ENCODE peak calls at places on chromosomes 7 and 10, in nine cellular contexts. Z is tibial nerve, W is transverse colon, A is GM23338, X is left lung, J is PC-3, C is IMR-90, B is endothelial cell of umbilical vein, V is upper lobe of right lung. M is an unnamed sample.

GRCh38 chr7:9407816-9408215 is 974.4 kb downstream of the NXPH1 start:
- DNase-seq in A (no peak), W (no peak), Z (no peak), B (no peak), J (peak; percentile 45), V (no peak), X (no peak), C (no peak), M (no peak)

GRCh38 chr10:44989621-44990301 is 11.0 kb upstream of the ZNF22 start:
- DNase-seq in A (peak; percentile 25), V (no peak), Z (peak; percentile 9), B (no peak), W (no peak), C (no peak), X (no peak), J (no peak), M (no peak)

GRCh38 chr10:20890491-20891337 is 6.4 kb downstream of the NEBL start:
- DNase-seq in C (no peak), V (no peak), B (no peak), J (peak; percentile 45), X (no peak), W (no peak), Z (no peak), A (peak; percentile 12), M (peak; percentile 54)

GRCh38 chr7:35508623-35509400 is 186.1 kb downstream of the HERPUD2 start:
- DNase-seq in W (no peak), A (no peak), B (no peak), V (no peak), C (no peak), Z (no peak), J (peak; percentile 7), X (no peak), M (no peak)

GRCh38 chr10:126459878-126460481 is 71.7 kb upstream of the ADAM12 start:
- DNase-seq in Z (no peak), A (no peak), X (no peak), J (peak; percentile 94), W (no peak), C (peak; percentile 92), V (no peak), B (no peak), M (peak; percentile 84)

GRCh38 chr7:106039486-106040060 is 72.5 kb downstream of the SYPL1 start:
- DNase-seq in B (no peak), Z (no peak), V (no peak), X (no peak), C (peak; percentile 92), W (peak; percentile 26), J (no peak), A (peak; percentile 74), M (no peak)

GRCh38 chr10:48594799-48595198 is 10.1 kb downstream of the ARHGAP22 start:
- DNase-seq in Z (no peak), V (no peak), B (no peak), C (no peak), J (no peak), X (no peak), W (no peak), A (no peak), M (no peak)

GRCh38 chr7:98110249-98111022 is 3.8 kb downstream of the LMTK2 start:
- DNase-seq in J (no peak), V (no peak), Z (no peak), B (peak; percentile 85), X (no peak), C (peak; percentile 9), A (peak; percentile 53), W (peak; percentile 51), M (no peak)

GRCh38 chr7:28378574-28379149 is 33.7 kb upstream of the CREB5 start:
- DNase-seq in V (no peak), W (no peak), X (no peak), C (peak; percentile 34), A (no peak), J (peak; percentile 84), B (no peak), Z (no peak), M (peak; percentile 44)

GRCh38 chr7:70726951-70727378 is 405.0 kb upstream of the GALNT17 start:
- DNase-seq in V (no peak), A (no peak), B (no peak), Z (no peak), X (no peak), C (no peak), W (no peak), J (no peak), M (no peak)

GRCh38 chr10:119413738-119414611 is 128.5 kb downstream of the RGS10 start:
- DNase-seq in C (peak; percentile 99), J (no peak), Z (peak; percentile 33), X (no peak), A (no peak), V (peak; percentile 69), W (peak; percentile 44), B (no peak), M (no peak)

GRCh38 chr10:119416855-119417254 is 125.7 kb downstream of the RGS10 start:
- DNase-seq in B (peak; percentile 52), W (peak; percentile 71), Z (peak; percentile 59), J (peak; percentile 58), V (peak; percentile 77), X (peak; percentile 88), C (peak; percentile 60), A (peak; percentile 88), M (peak; percentile 41)

GRCh38 chr10:119415536-119416527 is 126.7 kb downstream of the RGS10 start:
- DNase-seq in A (no peak), X (peak; percentile 50), Z (no peak), B (no peak), J (no peak), C (no peak), W (no peak), V (peak; percentile 48), M (no peak)

GRCh38 chr10:119412831-119413737 is 129.4 kb downstream of the RGS10 start:
- DNase-seq in X (no peak), W (no peak), C (peak; percentile 72), V (peak; percentile 71), B (no peak), J (no peak), A (peak; percentile 74), Z (no peak), M (no peak)

DNA sequence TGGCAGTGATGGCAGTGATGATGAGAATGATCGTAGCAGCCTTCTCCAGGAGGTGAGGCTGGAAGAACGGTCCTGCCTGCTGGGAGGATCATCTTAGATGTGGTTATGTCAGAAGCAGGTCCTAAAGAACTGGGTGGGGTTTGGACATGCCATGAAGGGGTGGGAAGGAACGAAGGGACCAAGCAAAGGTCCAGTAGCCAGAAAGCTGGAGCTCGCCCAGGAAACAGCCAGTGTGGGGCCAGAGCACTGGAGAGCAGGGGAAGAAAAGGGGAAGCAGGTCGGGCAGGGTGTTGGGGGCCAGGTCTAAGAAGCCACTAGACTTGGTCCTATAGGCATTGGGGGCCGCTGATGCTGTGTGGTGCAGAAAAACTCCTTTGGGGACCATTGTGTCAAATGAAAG is 127.4 kb downstream of the RGS10 start:
- DNase-seq in V (no peak), Z (no peak), X (peak; percentile 14), C (no peak), B (no peak), J (no peak), A (no peak), W (no peak), M (no peak)
- H3K4me1 ChIP-seq in V (peaks cover 45% of the 10 kb centered on the region), Z (peaks cover 24% of the 10 kb centered on the region), X (peaks cover 16% of the 10 kb centered on the region), C (peaks cover 41% of the 10 kb centered on the region), B (peaks cover 14% of the 10 kb centered on the region), J (no peaks in the 10 kb centered on the region), A (no peaks in the 10 kb centered on the region), W (peaks cover 9% of the 10 kb centered on the region), M (no peaks in the 10 kb centered on the region)

GRCh38 chr10:97171001-97171400 is 14.8 kb downstream of the SLIT1 start:
- DNase-seq in X (no peak), J (no peak), W (no peak), V (no peak), Z (no peak), A (no peak), C (no peak), B (no peak), M (no peak)
- H3K4me1 ChIP-seq in X (no peaks in the 10 kb centered on the region), J (no peaks in the 10 kb centered on the region), W (no peaks in the 10 kb centered on the region), V (no peaks in the 10 kb centered on the region), Z (no peaks in the 10 kb centered on the region), A (no peaks in the 10 kb centered on the region), C (no peaks in the 10 kb centered on the region), B (no peaks in the 10 kb centered on the region), M (no peaks in the 10 kb centered on the region)

DNA sequence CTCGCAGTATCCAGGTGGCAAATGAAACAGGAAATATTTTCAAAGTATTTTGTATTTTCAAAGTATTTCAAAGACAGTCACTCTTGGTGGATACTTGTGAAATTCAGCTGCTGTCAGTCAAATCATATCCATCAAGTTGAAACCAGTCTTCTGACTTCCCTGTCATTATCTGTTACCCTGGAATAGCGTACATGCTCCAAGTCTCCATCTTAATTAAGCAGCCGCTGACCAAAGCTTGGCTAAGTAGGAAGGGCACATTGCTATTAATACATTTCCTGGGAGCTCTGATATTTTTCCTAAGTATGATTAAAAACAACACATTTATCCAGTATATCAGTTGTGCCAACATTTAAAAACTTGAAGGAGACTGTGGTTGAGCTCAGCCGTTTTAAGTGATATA is 112.2 kb downstream of the ZMYND11 start:
- DNase-seq in X (no peak), B (no peak), J (no peak), W (no peak), A (no peak), Z (no peak), V (no peak), C (no peak), M (no peak)
- H3K4me1 ChIP-seq in X (no peaks in the 10 kb centered on the region), B (no peaks in the 10 kb centered on the region), J (no peaks in the 10 kb centered on the region), W (no peaks in the 10 kb centered on the region), A (no peaks in the 10 kb centered on the region), Z (no peaks in the 10 kb centered on the region), V (no peaks in the 10 kb centered on the region), C (no peaks in the 10 kb centered on the region), M (no peaks in the 10 kb centered on the region)

DNA sequence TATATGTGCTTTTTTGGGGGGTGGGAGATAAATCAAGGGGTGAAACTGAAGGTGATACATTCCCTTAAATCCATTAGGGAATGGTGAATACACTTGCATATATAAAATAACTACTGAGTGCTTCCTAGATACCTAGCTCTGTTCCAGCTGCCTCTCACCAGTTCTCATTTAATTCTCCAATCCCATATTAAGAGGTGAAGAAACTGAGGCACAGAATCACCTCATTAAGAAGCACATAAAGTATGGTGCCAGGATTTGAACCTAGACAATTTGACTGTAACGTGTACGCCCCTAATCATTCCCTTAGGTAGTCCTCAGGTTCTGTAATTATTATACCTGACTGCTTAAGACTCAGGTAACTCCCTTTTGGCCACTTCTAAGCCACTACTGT is 1.5 kb upstream of the SFR1 start:
- DNase-seq in C (no peak), Z (no peak), W (no peak), A (no peak), B (no peak), J (no peak), X (no peak), V (no peak), M (no peak)
- H3K4me1 ChIP-seq in C (no peaks in the 10 kb centered on the region), Z (peaks cover 15% of the 10 kb centered on the region), W (peaks cover 7% of the 10 kb centered on the region), A (peaks cover 14% of the 10 kb centered on the region), B (peaks cover 27% of the 10 kb centered on the region), J (peaks cover 51% of the 10 kb centered on the region), X (peaks cover 23% of the 10 kb centered on the region), V (peaks cover 6% of the 10 kb centered on the region), M (peaks cover 51% of the 10 kb centered on the region)

DNA sequence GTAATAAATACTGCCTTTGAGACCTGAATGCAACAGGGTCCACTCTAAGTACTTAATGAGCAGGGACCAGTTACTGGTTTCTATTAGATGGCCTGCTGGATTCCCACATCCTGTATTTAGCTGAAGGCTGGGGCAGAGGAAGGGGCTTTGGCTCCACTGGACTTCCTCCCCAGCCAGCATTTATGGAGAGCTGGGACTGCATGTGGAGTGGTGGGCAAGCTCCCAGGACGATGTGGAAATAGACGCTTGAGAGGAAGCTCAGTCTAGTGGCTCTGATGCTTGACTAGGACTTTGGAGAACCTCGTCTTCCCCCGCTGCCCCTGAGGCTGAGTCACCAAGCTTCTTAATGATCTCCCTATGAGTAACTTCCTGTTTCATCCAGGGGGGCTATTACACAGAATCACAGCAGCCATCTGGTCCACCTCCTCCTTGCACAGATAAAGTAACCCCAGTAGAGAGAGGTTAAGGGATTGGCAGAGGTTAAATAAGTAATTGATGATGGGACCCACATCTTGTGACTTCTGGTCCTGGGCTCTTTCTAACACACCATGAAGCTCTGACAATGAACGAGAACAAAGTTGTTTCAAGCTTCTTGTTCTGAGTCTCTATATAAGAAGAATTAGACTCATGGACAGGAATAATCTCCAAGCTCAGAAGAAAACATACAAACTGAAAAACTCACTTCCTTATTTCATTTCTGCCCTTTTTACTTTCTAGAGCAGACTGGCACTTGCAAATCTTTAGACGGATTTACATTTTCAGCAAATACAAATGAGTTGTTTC is 126.2 kb downstream of the PRPF18 start:
- DNase-seq in W (peak; percentile 66), J (peak; percentile 65), V (peak; percentile 81), B (peak; percentile 96), C (peak; percentile 99), A (no peak), Z (peak; percentile 66), X (no peak), M (peak; percentile 86)
- H3K4me1 ChIP-seq in W (peaks cover 6% of the 10 kb centered on the region), J (peaks cover 24% of the 10 kb centered on the region), V (peaks cover 32% of the 10 kb centered on the region), B (peaks cover 43% of the 10 kb centered on the region), C (peaks cover 35% of the 10 kb centered on the region), A (peaks cover 26% of the 10 kb centered on the region), Z (peaks cover 44% of the 10 kb centered on the region), X (peaks cover 32% of the 10 kb centered on the region), M (peaks cover 36% of the 10 kb centered on the region)